ENCODE peak calls at places on chromosome 2, in six cellular contexts. V is upper lobe of right lung, C is cardiac fibroblast, Q is progenitor cell of endocrine pancreas, Y is fibroblast of lung, O is endothelial cell of umbilical vein. F is an unnamed sample.

GRCh38 chr2:70477473-70477872 is 76.2 kb downstream of the TGFA start:
- DNase-seq in V (no peak), C (no peak), Q (no peak), Y (no peak), O (no peak), F (no peak)

GRCh38 chr2:58967736-58968135 is 726.6 kb upstream of the FANCL start:
- DNase-seq in V (no peak), C (no peak), Q (no peak), Y (no peak), O (no peak), F (peak)

GRCh38 chr2:98908909-98909308 is 27.1 kb downstream of the CRACDL start:
- DNase-seq in V (no peak), C (peak), Q (no peak), Y (peak), O (no peak), F (no peak)

GRCh38 chr2:33812707-33813106 is 213.6 kb upstream of the FAM98A start:
- DNase-seq in V (no peak), C (no peak), Q (no peak), Y (peak), O (no peak), F (no peak)

GRCh38 chr2:63218800-63219511 is 168.3 kb downstream of the OTX1 start:
- DNase-seq in V (no peak), C (no peak), Q (no peak), Y (no peak), O (no peak), F (no peak)

GRCh38 chr2:202147775-202148174 is 74.7 kb downstream of the KIAA2012 start:
- DNase-seq in V (no peak), C (peak), Q (no peak), Y (peak), O (no peak), F (no peak)

GRCh38 chr2:120230515-120231471 is 7.6 kb upstream of the TMEM185B start:
- DNase-seq in V (peak), C (no peak), Q (no peak), Y (no peak), O (no peak), F (no peak)

GRCh38 chr2:109084341-109084740 is 44.7 kb upstream of the SH3RF3 start:
- DNase-seq in V (no peak), C (no peak), Q (no peak), Y (no peak), O (no peak), F (no peak)

GRCh38 chr2:65389476-65389875 is 42.9 kb downstream of the SPRED2 start:
- DNase-seq in V (no peak), C (no peak), Q (no peak), Y (no peak), O (no peak), F (no peak)

GRCh38 chr2:1563943-1564342 is 150.7 kb downstream of the TPO start:
- DNase-seq in V (no peak), C (no peak), Q (no peak), Y (no peak), O (no peak), F (no peak)

GRCh38 chr2:129673234-129673633 is 306.2 kb upstream of the RAB6C start:
- DNase-seq in V (no peak), C (no peak), Q (no peak), Y (no peak), O (no peak), F (no peak)

GRCh38 chr2:27954261-27954673 is 63.7 kb downstream of the BABAM2 start:
- DNase-seq in V (no peak), C (peak), Q (no peak), Y (peak), O (peak), F (no peak)
- TF ChIP-seq CTCF in V (no peak), C (no peak), Q (no peak), Y (peak), O (no peak), F (no peak)

DNA sequence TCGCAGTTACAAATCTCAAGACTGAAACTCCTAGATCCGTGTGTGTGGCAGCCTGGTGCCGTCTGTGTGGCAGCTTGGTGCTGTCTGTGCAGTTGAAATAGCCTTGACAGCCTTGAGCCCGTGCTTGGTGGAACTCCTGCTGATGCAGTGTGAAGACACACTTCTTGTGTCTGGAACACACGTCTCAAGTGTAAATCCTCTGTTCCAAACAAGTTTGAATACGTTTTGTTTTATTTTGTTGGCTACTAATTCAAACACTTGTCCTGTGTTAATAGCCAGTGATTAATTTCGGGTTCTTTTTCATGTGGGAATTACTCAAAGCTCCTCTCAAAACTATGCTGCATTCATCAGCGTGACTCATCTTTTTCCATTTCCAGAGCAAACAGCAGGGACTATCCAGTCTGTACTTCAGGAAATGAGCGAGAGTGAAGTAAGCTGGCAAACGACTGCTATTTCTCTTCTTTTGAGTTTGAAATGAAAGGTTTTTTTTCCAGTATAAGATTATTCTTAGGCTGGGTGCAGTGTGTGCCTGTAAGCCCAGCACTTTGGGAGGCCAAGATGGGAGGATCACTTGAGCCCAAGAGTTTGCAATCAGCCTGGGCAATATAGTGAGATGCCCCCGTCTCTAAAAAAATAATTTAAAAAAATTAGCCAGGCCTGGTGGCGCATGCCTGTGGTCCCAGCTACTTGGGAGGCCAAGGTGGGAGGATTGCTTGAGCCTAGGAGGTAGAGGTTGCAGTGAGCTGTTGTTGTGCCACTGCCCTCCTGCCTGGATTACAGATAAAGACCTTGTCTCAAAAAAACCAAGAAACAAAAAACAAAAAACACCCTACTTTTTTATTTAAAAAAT is 152.9 kb downstream of the SPP2 start:
- DNase-seq in V (no peak), C (peak), Q (no peak), Y (peak), O (peak), F (no peak)
- TF ChIP-seq CTCF in V (no peak), C (no peak), Q (no peak), Y (peak), O (no peak), F (no peak)

GRCh38 chr2:199848323-199848722 is 2.7 kb downstream of the FTCDNL1 start:
- DNase-seq in V (no peak), C (no peak), Q (no peak), Y (no peak), O (no peak), F (no peak)

GRCh38 chr2:199850250-199850717 is 708 bp downstream of the FTCDNL1 start:
- DNase-seq in V (no peak), C (no peak), Q (no peak), Y (no peak), O (no peak), F (no peak)

GRCh38 chr2:199850718-199851498 is at the start of gene FTCDNL1:
- DNase-seq in V (peak), C (peak), Q (peak), Y (peak), O (peak), F (peak)

GRCh38 chr2:199851886-199852285 is 894 bp upstream of the FTCDNL1 start:
- DNase-seq in V (no peak), C (no peak), Q (no peak), Y (no peak), O (no peak), F (no peak)

DNA sequence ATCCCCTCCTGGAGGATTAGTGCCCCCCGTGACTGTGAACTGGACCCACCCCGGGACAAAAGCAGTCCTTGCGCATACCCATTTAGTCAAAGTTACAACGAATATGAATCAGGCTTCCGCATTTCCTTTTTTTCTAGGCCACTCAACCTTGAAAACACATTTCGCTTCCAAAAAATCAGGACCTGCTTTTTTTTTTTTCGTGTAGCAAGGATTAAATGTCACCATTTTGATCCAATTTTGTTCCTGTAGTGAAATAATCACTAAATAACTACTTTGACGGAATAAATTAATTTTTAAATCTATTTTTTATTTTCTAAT is 466 bp upstream of the FTCDNL1 start:
- DNase-seq in V (peak), C (no peak), Q (no peak), Y (no peak), O (no peak), F (no peak)
- TF ChIP-seq CTCF in V (no peak), C (no peak), Q (peak), Y (no peak), O (no peak), F (no peak)

DNA sequence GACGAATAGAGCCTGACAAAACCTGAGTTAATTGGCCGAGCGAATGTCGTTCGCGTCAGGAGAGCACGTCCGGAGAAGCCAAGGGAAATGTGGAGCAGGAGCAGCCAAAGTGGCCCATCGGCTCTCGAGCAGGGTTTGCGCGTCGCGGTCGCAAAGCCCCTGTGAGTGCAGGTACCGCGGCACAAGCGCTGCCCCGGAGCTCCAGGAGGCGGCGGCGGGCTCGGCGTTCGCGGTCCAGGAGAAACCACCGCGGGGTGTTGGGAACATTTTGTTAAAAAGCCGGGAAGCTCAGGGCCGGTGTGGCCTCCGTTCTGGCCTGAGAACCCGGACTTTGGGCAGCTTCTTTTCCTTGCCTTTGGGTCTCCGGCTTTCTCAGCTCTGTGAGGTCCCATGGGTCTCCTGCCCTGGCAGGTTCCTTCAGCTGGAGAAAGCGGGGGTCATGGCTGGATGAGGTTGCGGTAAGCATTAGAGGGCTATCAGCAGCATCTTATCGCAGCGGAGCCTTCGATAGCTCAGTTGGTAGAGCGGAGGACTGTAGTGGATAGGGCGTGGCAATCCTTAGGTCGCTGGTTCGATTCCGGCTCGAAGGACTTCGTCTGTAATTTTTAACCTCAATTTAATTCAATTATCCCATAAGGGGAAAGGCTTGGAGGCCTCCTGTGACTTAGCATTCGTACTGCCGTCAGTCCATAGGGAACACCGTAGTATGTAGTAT is 1.0 kb upstream of the AGBL5 start:
- DNase-seq in V (peak), C (peak), Q (peak), Y (peak), O (peak), F (peak)
- TF ChIP-seq CTCF in V (peak), C (peak), Q (peak), Y (peak), O (peak), F (peak)

DNA sequence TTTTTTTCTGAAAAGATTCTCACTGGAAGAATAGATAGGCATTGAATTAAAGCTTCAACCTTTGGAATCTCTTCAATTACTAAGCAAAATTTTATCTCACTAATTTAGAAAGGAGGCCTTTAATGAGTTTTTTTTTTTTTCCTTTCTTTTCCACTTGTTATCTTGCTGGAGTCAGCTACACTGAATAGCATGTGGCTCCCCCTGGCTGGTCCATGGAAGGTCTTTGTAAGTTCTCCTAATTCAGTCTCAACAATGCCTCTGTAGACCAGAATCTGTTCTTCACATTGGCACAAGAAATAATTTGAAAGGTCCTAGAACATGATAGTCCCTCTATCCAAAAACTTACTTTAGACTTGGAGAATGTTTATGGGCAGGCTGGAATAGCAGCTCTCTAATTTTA is 24.2 kb upstream of the SCN1A start:
- DNase-seq in V (no peak), C (no peak), Q (no peak), Y (no peak), O (no peak), F (no peak)
- TF ChIP-seq CTCF in V (no peak), C (no peak), Q (no peak), Y (no peak), O (no peak), F (no peak)

GRCh38 chr2:206232287-206233035 is 42.0 kb upstream of the ZDBF2 start:
- DNase-seq in V (no peak), C (peak), Q (no peak), Y (no peak), O (no peak), F (no peak)

GRCh38 chr2:206229642-206230041 is 44.8 kb upstream of the ZDBF2 start:
- DNase-seq in V (no peak), C (no peak), Q (no peak), Y (no peak), O (no peak), F (no peak)

GRCh38 chr2:206230060-206230890 is 44.2 kb upstream of the ZDBF2 start:
- DNase-seq in V (no peak), C (peak), Q (no peak), Y (peak), O (no peak), F (no peak)

DNA sequence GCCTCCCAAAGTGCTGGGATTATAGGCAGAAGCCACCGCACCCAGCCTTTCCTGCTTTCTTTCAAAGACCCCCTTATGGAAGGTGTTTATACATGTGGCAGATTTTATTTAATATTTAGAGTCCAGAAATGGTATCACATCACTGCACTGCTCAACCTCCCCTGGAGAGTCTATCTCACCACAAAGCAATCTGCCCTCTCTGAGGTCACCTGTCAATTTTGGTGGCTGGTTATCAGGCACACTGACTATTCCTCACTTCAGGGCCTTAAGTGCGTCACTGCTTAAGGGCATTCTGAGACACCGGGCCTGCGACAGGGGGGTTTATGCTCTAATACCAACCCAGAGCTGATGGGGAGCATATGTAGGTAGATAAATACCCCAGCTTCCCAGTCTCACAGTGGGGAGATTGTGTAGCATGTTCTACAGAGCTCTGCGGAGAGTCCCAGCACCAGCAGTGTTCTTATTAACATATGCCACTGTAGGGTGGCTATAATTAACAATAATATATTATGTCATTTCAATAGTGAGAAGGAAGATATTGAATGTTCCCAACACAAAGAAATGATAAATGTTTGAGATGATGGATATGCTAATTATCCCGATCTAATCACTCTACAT is 42.7 kb upstream of the ZDBF2 start:
- DNase-seq in V (no peak), C (no peak), Q (no peak), Y (no peak), O (no peak), F (no peak)
- TF ChIP-seq CTCF in V (no peak), C (no peak), Q (no peak), Y (no peak), O (no peak), F (no peak)

GRCh38 chr2:101206080-101206479 is 46.6 kb upstream of the CNOT11 start:
- DNase-seq in V (no peak), C (no peak), Q (no peak), Y (no peak), O (no peak), F (no peak)

GRCh38 chr2:101205521-101205998 is 47.1 kb upstream of the CNOT11 start:
- DNase-seq in V (no peak), C (peak), Q (no peak), Y (peak), O (peak), F (no peak)

GRCh38 chr2:101200714-101201113 is 49.5 kb upstream of the TBC1D8 start:
- DNase-seq in V (no peak), C (peak), Q (no peak), Y (peak), O (peak), F (no peak)

GRCh38 chr2:101208830-101209229 is 43.9 kb upstream of the CNOT11 start:
- DNase-seq in V (no peak), C (no peak), Q (no peak), Y (no peak), O (no peak), F (no peak)

GRCh38 chr2:101204400-101205095 is 48.1 kb upstream of the CNOT11 start:
- DNase-seq in V (no peak), C (no peak), Q (no peak), Y (no peak), O (no peak), F (no peak)
- TF ChIP-seq CTCF in V (peak), C (peak), Q (peak), Y (peak), O (no peak), F (no peak)

GRCh38 chr2:110958720-110959119 is 162.0 kb upstream of the BCL2L11 start:
- DNase-seq in V (no peak), C (no peak), Q (no peak), Y (no peak), O (no peak), F (no peak)

GRCh38 chr2:110957267-110957666 is 163.4 kb upstream of the BCL2L11 start:
- DNase-seq in V (no peak), C (no peak), Q (no peak), Y (no peak), O (no peak), F (no peak)

GRCh38 chr2:110959233-110959632 is 161.5 kb upstream of the BCL2L11 start:
- DNase-seq in V (no peak), C (no peak), Q (no peak), Y (no peak), O (no peak), F (no peak)

GRCh38 chr2:110955045-110955444 is 165.7 kb upstream of the BCL2L11 start:
- DNase-seq in V (no peak), C (no peak), Q (no peak), Y (no peak), O (no peak), F (no peak)

GRCh38 chr2:110955546-110955945 is 165.2 kb upstream of the BCL2L11 start:
- DNase-seq in V (no peak), C (no peak), Q (no peak), Y (no peak), O (no peak), F (no peak)
- TF ChIP-seq CTCF in V (no peak), C (no peak), Q (no peak), Y (no peak), O (no peak), F (no peak)